ENCODE peak calls at places on chromosomes 11 and 22, in six cellular contexts. Y is astrocyte of the spinal cord, H is cardiac fibroblast, P is AG04450, O is GM20000, W is Calu3. E is an unnamed sample.

GRCh38 chr22:48628891-48629559 is 1198.6 kb downstream of the BRD1 start:
- DNase-seq in Y (no peak), H (no peak), P (no peak), O (no peak), W (no peak), E (no peak)

GRCh38 chr11:2741006-2741376 is 41.2 kb upstream of the KCNQ1OT1 start:
- DNase-seq in Y (no peak), H (no peak), P (no peak), O (no peak), W (no peak), E (peak)

GRCh38 chr11:120203626-120204025 is 7.2 kb upstream of the OAF start:
- DNase-seq in Y (no peak), H (no peak), P (no peak), O (no peak), W (no peak), E (no peak)

GRCh38 chr22:26314171-26314570 is 114.9 kb upstream of the ASPHD2 start:
- DNase-seq in Y (no peak), H (no peak), P (no peak), O (no peak), W (no peak), E (no peak)

GRCh38 chr11:12110714-12111481 is 508 bp downstream of the MICAL2 start:
- DNase-seq in Y (peak), H (peak), P (no peak), O (peak), W (peak), E (no peak)

GRCh38 chr22:22397875-22398524 is 110.5 kb downstream of the ZNF280B start:
- DNase-seq in Y (no peak), H (peak), P (no peak), O (no peak), W (no peak), E (no peak)

GRCh38 chr11:120912504-120912903 is 111.4 kb upstream of the TBCEL start:
- DNase-seq in Y (peak), H (peak), P (peak), O (peak), W (no peak), E (peak)

GRCh38 chr11:28871090-28871489 is 762.9 kb downstream of the METTL15 start:
- DNase-seq in Y (no peak), H (no peak), P (no peak), O (no peak), W (no peak), E (no peak)

GRCh38 chr11:45168366-45169130 is 22.1 kb downstream of the PRDM11 start:
- DNase-seq in Y (no peak), H (no peak), P (no peak), O (no peak), W (no peak), E (no peak)

GRCh38 chr11:102722804-102723203 is 1.9 kb downstream of the MMP8 start:
- DNase-seq in Y (no peak), H (no peak), P (no peak), O (no peak), W (no peak), E (no peak)

GRCh38 chr11:84408946-84409411 is 1122.8 kb upstream of the CCDC90B start:
- DNase-seq in Y (peak), H (peak), P (no peak), O (no peak), W (no peak), E (no peak)

GRCh38 chr11:120344302-120345004 is 8.2 kb downstream of the ARHGEF12 start:
- DNase-seq in Y (peak), H (peak), P (no peak), O (peak), W (no peak), E (no peak)

GRCh38 chr22:24516301-24516737 is 21.2 kb downstream of the UPB1 start:
- DNase-seq in Y (peak), H (peak), P (peak), O (no peak), W (no peak), E (peak)

GRCh38 chr22:44455963-44456358 is 42.1 kb downstream of the RTL6 start:
- DNase-seq in Y (no peak), H (no peak), P (no peak), O (no peak), W (no peak), E (no peak)

GRCh38 chr11:128235958-128236357 is 351.4 kb downstream of the ETS1 start:
- DNase-seq in Y (peak), H (no peak), P (no peak), O (no peak), W (no peak), E (peak)

GRCh38 chr22:31611065-31611760 is 50.8 kb downstream of the PISD start:
- DNase-seq in Y (no peak), H (no peak), P (no peak), O (no peak), W (no peak), E (no peak)

GRCh38 chr11:68978931-68979591 is 1.7 kb downstream of the MRGPRD start:
- DNase-seq in Y (no peak), H (no peak), P (no peak), O (no peak), W (no peak), E (peak)

GRCh38 chr11:18012314-18012905 is 437 bp downstream of the SERGEF start:
- DNase-seq in Y (peak), H (peak), P (no peak), O (no peak), W (peak), E (peak)

GRCh38 chr11:71342951-71343827 is 90.8 kb upstream of the SHANK2 start:
- DNase-seq in Y (no peak), H (peak), P (no peak), O (peak), W (peak), E (peak)

GRCh38 chr11:68828155-68828931 is 13.4 kb downstream of the CPT1A start:
- DNase-seq in Y (no peak), H (no peak), P (no peak), O (no peak), W (no peak), E (no peak)

GRCh38 chr11:70611890-70612289 is 213.6 kb downstream of the CTTN start:
- DNase-seq in Y (no peak), H (no peak), P (no peak), O (no peak), W (no peak), E (no peak)

GRCh38 chr11:94283678-94284077 is 20.7 kb upstream of the IZUMO1R start:
- DNase-seq in Y (no peak), H (no peak), P (no peak), O (no peak), W (no peak), E (no peak)

GRCh38 chr11:80443177-80443576 is 1002.3 kb upstream of the TENM4 start:
- DNase-seq in Y (no peak), H (peak), P (no peak), O (no peak), W (no peak), E (no peak)

GRCh38 chr11:1437500-1437899 is 47.8 kb downstream of the BRSK2 start:
- DNase-seq in Y (peak), H (peak), P (no peak), O (no peak), W (peak), E (peak)

GRCh38 chr22:27372969-27373670 is 428.4 kb downstream of the MN1 start:
- DNase-seq in Y (no peak), H (no peak), P (no peak), O (no peak), W (peak), E (peak)
- TF ChIP-seq CTCF in Y (no peak), H (no peak), P (no peak), O (no peak), W (no peak), E (no peak)

GRCh38 chr11:95922099-95922498 is 1.8 kb downstream of the MTMR2 start:
- DNase-seq in Y (no peak), H (peak), P (no peak), O (no peak), W (no peak), E (no peak)

GRCh38 chr11:95922536-95923440 is 1.1 kb downstream of the MTMR2 start:
- DNase-seq in Y (peak), H (peak), P (no peak), O (no peak), W (no peak), E (no peak)

GRCh38 chr11:95924414-95924760 is 480 bp upstream of the MTMR2 start:
- DNase-seq in Y (peak), H (peak), P (no peak), O (no peak), W (no peak), E (peak)

GRCh38 chr11:95923730-95924413 is at the start of gene MTMR2:
- DNase-seq in Y (peak), H (peak), P (peak), O (peak), W (peak), E (peak)

DNA sequence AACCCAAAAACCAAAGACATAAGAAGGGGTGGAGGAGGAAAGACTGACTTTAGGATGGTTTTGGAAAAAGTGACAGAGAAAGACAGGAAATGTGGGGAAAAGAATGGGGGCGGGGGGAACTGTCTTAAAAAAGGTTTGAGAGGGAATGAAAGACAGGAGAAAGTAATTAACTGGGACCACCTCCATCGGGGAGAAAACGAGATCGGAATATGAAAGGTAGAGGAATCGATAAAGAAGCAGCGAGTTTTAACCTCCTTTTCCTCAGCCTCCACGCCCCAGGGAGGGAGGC is 522 bp downstream of the MTMR2 start:
- DNase-seq in Y (peak), H (no peak), P (no peak), O (no peak), W (no peak), E (peak)
- TF ChIP-seq CTCF in Y (no peak), H (no peak), P (no peak), O (no peak), W (no peak), E (no peak)

GRCh38 chr11:87304350-87304749 is 266.6 kb downstream of the TMEM135 start:
- DNase-seq in Y (no peak), H (no peak), P (no peak), O (no peak), W (no peak), E (no peak)

GRCh38 chr11:87298155-87298554 is 260.4 kb downstream of the TMEM135 start:
- DNase-seq in Y (no peak), H (no peak), P (no peak), O (no peak), W (no peak), E (no peak)

GRCh38 chr11:87299041-87299481 is 261.3 kb downstream of the TMEM135 start:
- DNase-seq in Y (no peak), H (peak), P (no peak), O (no peak), W (no peak), E (no peak)

GRCh38 chr11:87301785-87302540 is 264.2 kb downstream of the TMEM135 start:
- DNase-seq in Y (no peak), H (peak), P (no peak), O (no peak), W (no peak), E (no peak)

GRCh38 chr11:87300640-87301381 is 263.1 kb downstream of the TMEM135 start:
- DNase-seq in Y (no peak), H (peak), P (no peak), O (no peak), W (no peak), E (no peak)
- TF ChIP-seq CTCF in Y (no peak), H (no peak), P (no peak), O (no peak), W (no peak), E (no peak)

GRCh38 chr11:62721994-62722393 is 5.3 kb downstream of the HNRNPUL2 start:
- DNase-seq in Y (peak), H (peak), P (no peak), O (no peak), W (no peak), E (peak)
- TF ChIP-seq CTCF in Y (peak), H (no peak), P (peak), O (no peak), W (no peak), E (peak)

E was measured in hepatocyte.